ENCODE peak calls at places on chromosomes 16 and 17, in six cellular contexts. C, H, T, Y, I and J are unnamed samples.

GRCh38 chr17:69414408-69415274 is at the start of gene MAP2K6:
- DNase-seq in T (peak; percentile 79), C (peak; percentile 81), Y (peak; percentile 90), H (peak; percentile 94), I (peak; percentile 79), J (peak; percentile 82)

GRCh38 chr17:79065105-79065670 is 9.4 kb upstream of the ENGASE start:
- DNase-seq in T (no peak), Y (peak; percentile 42), H (peak; percentile 79), C (peak; percentile 57), I (peak; percentile 57), J (peak; percentile 52)

GRCh38 chr16:74031551-74031950 is 265.1 kb upstream of the PSMD7 start:
- DNase-seq in T (no peak), Y (no peak), C (no peak), I (no peak), H (no peak), J (no peak)

GRCh38 chr16:31487720-31488629 is 5.1 kb downstream of the SLC5A2 start:
- DNase-seq in T (peak; percentile 91), C (peak; percentile 75), Y (peak; percentile 51), H (peak; percentile 74), I (peak; percentile 55), J (peak; percentile 58)

GRCh38 chr17:80546267-80546666 is 1.6 kb downstream of the RPTOR start:
- DNase-seq in H (no peak), T (no peak), I (no peak), C (no peak), Y (no peak), J (no peak)

GRCh38 chr17:76994237-76994637 is 126.0 kb downstream of the MGAT5B start:
- DNase-seq in T (no peak), C (no peak), Y (no peak), I (no peak), H (no peak), J (no peak)

GRCh38 chr17:59124665-59125064 is 18.0 kb upstream of the TRIM37 start:
- DNase-seq in Y (peak; percentile 79), H (no peak), T (no peak), I (no peak), C (no peak), J (no peak)

GRCh38 chr16:19396555-19397011 is 21.1 kb upstream of the TMC5 start:
- DNase-seq in I (peak; percentile 40), C (peak; percentile 87), T (no peak), Y (no peak), H (no peak), J (no peak)

GRCh38 chr16:84963046-84963445 is 48.3 kb downstream of the ZDHHC7 start:
- DNase-seq in C (no peak), H (no peak), I (no peak), T (no peak), Y (no peak), J (no peak)

GRCh38 chr16:46757339-46758050 is 9.4 kb upstream of the MYLK3 start:
- DNase-seq in I (no peak), Y (no peak), C (peak; percentile 32), T (peak; percentile 92), H (no peak), J (peak; percentile 39)

GRCh38 chr17:2655526-2655925 is 56.0 kb downstream of the CLUH start:
- DNase-seq in H (no peak), T (no peak), Y (no peak), C (no peak), I (no peak), J (no peak)

GRCh38 chr16:82699262-82699661 is 72.5 kb downstream of the CDH13 start:
- DNase-seq in T (no peak), Y (no peak), C (no peak), I (no peak), H (no peak), J (no peak)

GRCh38 chr17:82153745-82154375 is 55.8 kb upstream of the FASN start:
- DNase-seq in Y (peak; percentile 79), H (peak; percentile 89), T (peak; percentile 97), I (peak; percentile 77), C (peak; percentile 88), J (peak; percentile 90)

GRCh38 chr17:19986941-19987714 is 9.5 kb upstream of the AKAP10 start:
- DNase-seq in I (no peak), T (no peak), Y (no peak), C (no peak), H (no peak), J (no peak)

GRCh38 chr16:29237971-29238370 is 168.5 kb downstream of the NPIPB11 start:
- DNase-seq in I (no peak), H (no peak), T (no peak), Y (no peak), C (no peak), J (no peak)

GRCh38 chr17:74865504-74866197 is 6.0 kb upstream of the GRIN2C start:
- DNase-seq in Y (peak; percentile 36), H (no peak), T (no peak), I (no peak), C (no peak), J (no peak)

GRCh38 chr17:75288784-75289121 is 480 bp downstream of the SLC25A19 start:
- DNase-seq in Y (peak; percentile 73), T (no peak), I (no peak), H (peak; percentile 62), C (peak; percentile 46), J (no peak)

GRCh38 chr16:3004319-3004718 is 8.4 kb upstream of the CLDN9 start:
- DNase-seq in H (peak; percentile 34), T (no peak), I (no peak), C (no peak), Y (no peak), J (peak; percentile 43)

GRCh38 chr17:66304304-66305174 is 2.1 kb downstream of the PRKCA start:
- DNase-seq in I (no peak), C (no peak), T (peak; percentile 63), H (peak; percentile 38), Y (no peak), J (no peak)

GRCh38 chr17:21039839-21040575 is 2.8 kb downstream of the USP22 start:
- DNase-seq in T (peak; percentile 48), I (peak; percentile 35), H (peak; percentile 58), C (no peak), Y (peak; percentile 75), J (no peak)

GRCh38 chr16:50284131-50284911 is 18.0 kb downstream of the ADCY7 start:
- DNase-seq in T (peak; percentile 82), H (no peak), C (peak; percentile 49), Y (no peak), I (no peak), J (no peak)

GRCh38 chr17:44968225-44969143 is at the start of gene C1QL1:
- DNase-seq in Y (peak; percentile 93), T (peak; percentile 100), I (peak; percentile 89), H (peak; percentile 89), C (peak; percentile 92), J (peak; percentile 94)
- TF ChIP-seq CTCF in Y (no peak), T (peak; percentile 14), I (no peak), H (no peak), C (no peak), J (peak; percentile 49)

GRCh38 chr17:46193246-46193625 is at the start of gene KANSL1:
- DNase-seq in H (peak; percentile 86), T (peak; percentile 99), I (peak; percentile 88), Y (peak; percentile 97), C (peak; percentile 85), J (peak; percentile 93)

GRCh38 chr17:46195939-46196338 is 2.7 kb upstream of the KANSL1 start:
- DNase-seq in C (no peak), Y (no peak), T (no peak), H (no peak), I (no peak), J (no peak)

GRCh38 chr17:46193626-46194392 is 580 bp upstream of the KANSL1 start:
- DNase-seq in H (peak; percentile 94), I (peak; percentile 95), Y (peak; percentile 98), C (peak; percentile 95), T (peak; percentile 98), J (peak; percentile 97)

GRCh38 chr17:46194393-46195216 is 1.4 kb upstream of the KANSL1 start:
- DNase-seq in T (peak; percentile 58), C (no peak), I (no peak), Y (peak; percentile 90), H (peak; percentile 70), J (no peak)

GRCh38 chr17:46195217-46195855 is 2.1 kb upstream of the KANSL1 start:
- DNase-seq in I (no peak), C (no peak), H (no peak), Y (no peak), T (no peak), J (no peak)
- TF ChIP-seq CTCF in I (no peak), C (no peak), H (no peak), Y (no peak), T (no peak), J (no peak)

GRCh38 chr16:87954361-87954760 is 3.1 kb downstream of the BANP start:
- DNase-seq in I (no peak), C (peak; percentile 44), T (no peak), Y (no peak), H (no peak), J (no peak)

GRCh38 chr16:87950765-87951549 is at the start of gene BANP:
- DNase-seq in H (peak; percentile 99), C (peak; percentile 98), T (peak; percentile 99), I (peak; percentile 97), Y (peak; percentile 100), J (peak; percentile 96)

GRCh38 chr16:87952751-87953150 is 1.5 kb downstream of the BANP start:
- DNase-seq in Y (no peak), C (no peak), I (no peak), T (no peak), H (no peak), J (no peak)

GRCh38 chr16:87953308-87954208 is 2.3 kb downstream of the BANP start:
- DNase-seq in T (no peak), I (no peak), Y (no peak), H (no peak), C (no peak), J (no peak)

GRCh38 chr16:87951550-87952538 is 610 bp downstream of the BANP start:
- DNase-seq in C (no peak), I (no peak), H (peak; percentile 35), T (peak; percentile 46), Y (peak; percentile 56), J (peak; percentile 58)
- TF ChIP-seq CTCF in C (no peak), I (no peak), H (no peak), T (peak; percentile 40), Y (no peak), J (peak; percentile 8)

GRCh38 chr17:43011728-43012472 is 5.3 kb downstream of the IFI35 start:
- DNase-seq in H (no peak), I (no peak), T (no peak), C (no peak), Y (no peak), J (no peak)
- TF ChIP-seq CTCF in H (no peak), I (no peak), T (no peak), C (no peak), Y (no peak), J (no peak)

DNA sequence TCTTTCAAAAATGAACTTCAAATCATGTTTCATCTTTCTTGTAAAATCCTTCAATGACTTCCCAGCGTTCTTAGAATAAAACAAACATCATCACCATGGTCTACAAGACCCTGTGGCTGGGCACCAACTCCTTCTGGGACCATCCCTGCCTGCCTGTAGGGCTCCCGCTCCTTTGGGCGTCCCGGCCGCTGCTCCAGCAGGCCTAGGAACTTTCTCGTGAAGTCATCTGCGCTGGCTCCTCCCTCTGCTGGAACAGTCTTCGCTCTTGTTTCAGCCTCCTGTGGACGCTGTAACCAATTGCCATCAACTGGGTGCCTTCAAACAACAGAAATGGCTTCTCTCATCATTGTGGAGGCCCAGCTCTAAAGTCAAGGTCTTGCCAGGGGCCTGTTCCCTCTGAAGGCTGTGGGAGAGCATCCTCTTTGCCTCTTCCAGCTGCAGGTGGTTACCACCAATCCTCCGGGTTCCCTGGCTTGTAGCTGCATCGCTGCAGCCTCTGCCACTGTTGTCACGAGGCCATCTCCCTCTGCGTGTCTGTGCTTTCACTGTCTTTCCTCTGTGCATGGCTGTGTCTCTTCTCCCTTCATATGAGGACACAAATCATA is 185.5 kb upstream of the SDK2 start:
- DNase-seq in I (no peak), T (no peak), C (no peak), H (no peak), Y (no peak), J (no peak)
- TF ChIP-seq CTCF in I (no peak), T (no peak), C (no peak), H (no peak), Y (no peak), J (no peak)